ENCODE peak calls at places on chromosomes 16 and 17, in seven cellular contexts. F, W, A, J, R, O and D are unnamed samples.

GRCh38 chr17:7226721-7227710 is 7.3 kb downstream of the ACADVL start:
- DNase-seq in A (no peak), R (no peak), F (no peak), W (no peak), J (no peak), O (no peak), D (no peak)

GRCh38 chr16:20319406-20319805 is 7.9 kb downstream of the GP2 start:
- DNase-seq in O (no peak), J (no peak), A (no peak), R (no peak), F (no peak), W (no peak), D (no peak)

GRCh38 chr16:56332464-56333079 is 92.8 kb downstream of the AMFR start:
- DNase-seq in R (no peak), J (peak), O (peak), W (no peak), F (peak), A (peak), D (peak)

GRCh38 chr17:55295411-55296170 is 30.8 kb downstream of the HLF start:
- DNase-seq in J (peak), A (peak), O (peak), W (peak), R (peak), F (peak), D (peak)

GRCh38 chr16:56921571-56921970 is 10.4 kb upstream of the HERPUD1 start:
- DNase-seq in F (no peak), R (no peak), A (no peak), O (no peak), J (no peak), W (no peak), D (no peak)

GRCh38 chr16:64638804-64639203 is 483.1 kb downstream of the CDH11 start:
- DNase-seq in A (no peak), J (no peak), F (no peak), R (no peak), W (no peak), O (no peak), D (no peak)

GRCh38 chr16:86578499-86579267 is at the start of gene FOXL1:
- DNase-seq in R (no peak), W (no peak), J (no peak), F (peak), O (no peak), A (peak), D (no peak)

GRCh38 chr16:19555938-19556778 is 655 bp downstream of the VPS35L start:
- DNase-seq in J (no peak), O (peak), A (peak), F (peak), W (peak), R (peak), D (peak)

GRCh38 chr17:63345598-63345997 is 100.5 kb downstream of the CYB561 start:
- DNase-seq in A (no peak), O (no peak), J (no peak), R (no peak), W (no peak), F (no peak), D (no peak)

GRCh38 chr17:27283057-27283456 is 10.9 kb upstream of the WSB1 start:
- DNase-seq in J (no peak), O (no peak), F (no peak), W (no peak), R (no peak), A (no peak), D (no peak)

GRCh38 chr16:22232277-22233049 is 26.4 kb downstream of the EEF2K start:
- DNase-seq in O (peak), A (peak), F (no peak), J (no peak), R (peak), W (peak), D (no peak)

GRCh38 chr17:8151641-8152111 is 528 bp downstream of the PER1 start:
- DNase-seq in J (peak), R (no peak), A (peak), F (peak), O (peak), W (peak), D (no peak)

GRCh38 chr17:65495255-65496060 is 66.0 kb downstream of the AXIN2 start:
- DNase-seq in W (no peak), A (no peak), F (peak), J (peak), O (no peak), R (no peak), D (no peak)